ENCODE peak calls at places on chromosomes 11 and 22, in four cellular contexts. One of them, this sample, is unnamed.

GRCh38 chr11:133181066-133181465 is 351.2 kb downstream of the OPCML start:
- DNase-seq in A549: no peak
- DNase-seq in K562: no peak
- DNase-seq in HepG2: no peak
- DNase-seq in this sample: no peak

GRCh38 chr11:76314741-76315090 is 66.2 kb downstream of the THAP12 start:
- DNase-seq in HepG2: no peak
- DNase-seq in A549: no peak
- DNase-seq in K562: no peak
- DNase-seq in this sample: no peak

GRCh38 chr11:100930185-100930778 is 199.3 kb downstream of the PGR start:
- DNase-seq in HepG2: peak; percentile 46
- DNase-seq in K562: peak; percentile 33
- DNase-seq in A549: peak; percentile 25
- DNase-seq in this sample: no peak

GRCh38 chr11:88338223-88338661 is 706 bp upstream of the CTSC start:
- DNase-seq in K562: peak; percentile 54
- DNase-seq in HepG2: peak; percentile 77
- DNase-seq in A549: peak; percentile 43
- DNase-seq in this sample: no peak

GRCh38 chr11:6321356-6321755 is 1.1 kb upstream of the CAVIN3 start:
- DNase-seq in K562: no peak
- DNase-seq in A549: no peak
- DNase-seq in HepG2: no peak
- DNase-seq in this sample: no peak

GRCh38 chr11:8574798-8575197 is 19.2 kb downstream of the STK33 start:
- DNase-seq in K562: no peak
- DNase-seq in A549: no peak
- DNase-seq in HepG2: no peak
- DNase-seq in this sample: no peak

GRCh38 chr11:14445542-14446530 is 53.8 kb downstream of the COPB1 start:
- DNase-seq in K562: no peak
- DNase-seq in HepG2: no peak
- DNase-seq in A549: no peak
- DNase-seq in this sample: no peak

GRCh38 chr22:17786435-17787158 is 12.3 kb upstream of the BID start:
- DNase-seq in A549: no peak
- DNase-seq in HepG2: peak; percentile 91
- DNase-seq in K562: peak; percentile 88
- DNase-seq in this sample: peak; percentile 47

GRCh38 chr22:40204331-40205116 is 26.8 kb downstream of the TNRC6B start:
- DNase-seq in A549: no peak
- DNase-seq in K562: no peak
- DNase-seq in HepG2: peak; percentile 59
- DNase-seq in this sample: no peak

GRCh38 chr22:18997925-18998315 is 61.8 kb upstream of the PRODH start:
- DNase-seq in A549: no peak
- DNase-seq in HepG2: no peak
- DNase-seq in K562: no peak
- DNase-seq in this sample: no peak

GRCh38 chr11:103773059-103773458 is 263.4 kb upstream of the DDI1 start:
- DNase-seq in K562: no peak
- DNase-seq in A549: no peak
- DNase-seq in HepG2: no peak
- DNase-seq in this sample: no peak

GRCh38 chr22:30984317-30984716 is 15.3 kb downstream of the TUG1 start:
- DNase-seq in A549: no peak
- DNase-seq in HepG2: peak; percentile 71
- DNase-seq in K562: no peak
- DNase-seq in this sample: no peak

GRCh38 chr22:22103078-22103593 is 120.5 kb upstream of the TOP3B start:
- DNase-seq in K562: peak; percentile 91
- DNase-seq in HepG2: no peak
- DNase-seq in A549: peak; percentile 11
- DNase-seq in this sample: peak; percentile 69

GRCh38 chr22:39237276-39238123 is 7.3 kb downstream of the PDGFB start:
- DNase-seq in K562: no peak
- DNase-seq in A549: no peak
- DNase-seq in HepG2: no peak
- DNase-seq in this sample: no peak

GRCh38 chr11:69321877-69322350 is 28.0 kb downstream of the MYEOV start:
- DNase-seq in HepG2: no peak
- DNase-seq in A549: no peak
- DNase-seq in K562: no peak
- DNase-seq in this sample: no peak

GRCh38 chr11:13183094-13183825 is 94.3 kb upstream of the BMAL1 start:
- DNase-seq in HepG2: peak; percentile 28
- DNase-seq in K562: peak; percentile 17
- DNase-seq in A549: peak; percentile 48
- DNase-seq in this sample: no peak

GRCh38 chr11:125175896-125176575 is 11.5 kb downstream of the PKNOX2 start:
- DNase-seq in HepG2: no peak
- DNase-seq in K562: no peak
- DNase-seq in A549: no peak
- DNase-seq in this sample: no peak

GRCh38 chr11:26330255-26330654 is 1.7 kb upstream of the ANO3 start:
- DNase-seq in A549: no peak
- DNase-seq in HepG2: no peak
- DNase-seq in K562: no peak
- DNase-seq in this sample: no peak

GRCh38 chr22:29022101-29022817 is 39.4 kb downstream of the C22orf31 start:
- DNase-seq in HepG2: peak; percentile 71
- DNase-seq in K562: no peak
- DNase-seq in A549: no peak
- DNase-seq in this sample: no peak

GRCh38 chr11:3006505-3007260 is 14.6 kb upstream of the NAP1L4 start:
- DNase-seq in K562: no peak
- DNase-seq in A549: no peak
- DNase-seq in HepG2: no peak
- DNase-seq in this sample: no peak

GRCh38 chr11:7098235-7098832 is 9.5 kb downstream of the RBMXL2 start:
- DNase-seq in K562: peak; percentile 46
- DNase-seq in A549: peak; percentile 35
- DNase-seq in HepG2: peak; percentile 49
- DNase-seq in this sample: no peak

GRCh38 chr11:67416416-67417335 is 1.2 kb downstream of the CARNS1 start:
- DNase-seq in K562: no peak
- DNase-seq in A549: no peak
- DNase-seq in HepG2: peak; percentile 64
- DNase-seq in this sample: no peak

GRCh38 chr11:77677138-77677537 is 39.5 kb upstream of the CLNS1A start:
- DNase-seq in HepG2: no peak
- DNase-seq in K562: no peak
- DNase-seq in A549: no peak
- DNase-seq in this sample: no peak

GRCh38 chr11:364991-365390 is 4.3 kb upstream of the B4GALNT4 start:
- DNase-seq in A549: no peak
- DNase-seq in HepG2: no peak
- DNase-seq in K562: no peak
- DNase-seq in this sample: no peak

GRCh38 chr22:43289976-43290663 is 53.1 kb downstream of the SCUBE1 start:
- DNase-seq in A549: no peak
- DNase-seq in K562: no peak
- DNase-seq in HepG2: no peak
- DNase-seq in this sample: no peak

GRCh38 chr11:117928818-117929567 is at the start of gene TMPRSS13:
- DNase-seq in K562: no peak
- DNase-seq in A549: no peak
- DNase-seq in HepG2: no peak
- DNase-seq in this sample: peak; percentile 38

GRCh38 chr11:27497284-27497866 is 9.2 kb downstream of the LIN7C start:
- DNase-seq in HepG2: peak; percentile 18
- DNase-seq in K562: peak; percentile 20
- DNase-seq in A549: no peak
- DNase-seq in this sample: no peak

GRCh38 chr11:86459682-86460460 is 85.2 kb downstream of the CCDC81 start:
- DNase-seq in K562: no peak
- DNase-seq in HepG2: peak; percentile 49
- DNase-seq in A549: peak; percentile 71
- DNase-seq in this sample: no peak

GRCh38 chr11:3840289-3840869 is 380 bp downstream of the RHOG start:
- DNase-seq in A549: no peak
- DNase-seq in K562: no peak
- DNase-seq in HepG2: no peak
- DNase-seq in this sample: no peak

GRCh38 chr22:48860557-48860956 is 967.1 kb downstream of the BRD1 start:
- DNase-seq in HepG2: no peak
- DNase-seq in K562: no peak
- DNase-seq in A549: no peak
- DNase-seq in this sample: no peak

GRCh38 chr11:62806611-62807121 is 1.4 kb upstream of the NXF1 start:
- DNase-seq in A549: no peak
- DNase-seq in HepG2: no peak
- DNase-seq in K562: no peak
- DNase-seq in this sample: no peak

GRCh38 chr11:109808569-109808968 is 284.6 kb upstream of the ZC3H12C start:
- DNase-seq in A549: no peak
- DNase-seq in HepG2: no peak
- DNase-seq in K562: no peak
- DNase-seq in this sample: no peak

GRCh38 chr11:29333993-29334780 is 682.6 kb downstream of the KCNA4 start:
- DNase-seq in HepG2: peak; percentile 32
- DNase-seq in A549: peak; percentile 61
- DNase-seq in K562: no peak
- DNase-seq in this sample: no peak

GRCh38 chr11:9089061-9089460 is 2.3 kb downstream of the SCUBE2 start:
- DNase-seq in K562: no peak
- DNase-seq in HepG2: no peak
- DNase-seq in A549: no peak
- DNase-seq in this sample: no peak

GRCh38 chr11:44989831-44990566 is 39.3 kb upstream of the TP53I11 start:
- DNase-seq in K562: no peak
- DNase-seq in HepG2: no peak
- DNase-seq in A549: no peak
- DNase-seq in this sample: no peak
- TF ChIP-seq NR3C1 in K562: no peak
- TF ChIP-seq NR3C1 in HepG2: no peak
- TF ChIP-seq NR3C1 in A549: no peak
- TF ChIP-seq NR3C1 in this sample: no peak

DNA sequence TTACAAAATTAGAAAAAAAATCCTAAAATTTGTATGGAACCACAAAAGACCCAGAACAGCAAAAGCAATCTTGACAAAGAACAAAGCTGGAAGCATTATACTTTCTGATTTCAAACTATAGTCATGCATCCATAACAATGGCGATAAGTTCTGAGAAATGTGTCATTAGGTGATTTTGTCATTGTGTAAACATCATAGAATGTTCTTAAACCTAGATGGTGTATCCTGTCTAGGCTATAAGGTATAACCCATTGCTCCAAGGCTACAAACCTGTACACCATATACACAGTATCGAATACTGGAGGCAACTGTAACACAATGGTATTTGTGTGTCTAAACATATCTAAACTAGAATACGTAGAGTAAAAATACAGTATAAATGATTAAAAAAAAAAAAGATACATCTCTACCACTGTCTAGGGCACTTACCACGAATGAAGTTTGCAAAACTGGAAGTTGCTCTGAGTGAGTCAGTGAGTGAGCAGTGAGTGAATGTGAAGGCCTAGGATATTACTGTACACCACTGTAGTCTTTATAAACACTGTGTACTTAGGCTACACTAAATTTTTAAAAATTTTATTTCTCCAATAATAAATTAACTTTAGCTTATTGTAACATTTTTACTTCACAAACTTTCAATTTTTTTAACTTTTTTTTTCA is 18.1 kb upstream of the SC5D start:
- DNase-seq in A549: no peak
- DNase-seq in HepG2: no peak
- DNase-seq in K562: no peak
- DNase-seq in this sample: no peak
- TF ChIP-seq NR3C1 in A549: no peak
- TF ChIP-seq NR3C1 in HepG2: no peak
- TF ChIP-seq NR3C1 in K562: no peak
- TF ChIP-seq NR3C1 in this sample: no peak

DNA sequence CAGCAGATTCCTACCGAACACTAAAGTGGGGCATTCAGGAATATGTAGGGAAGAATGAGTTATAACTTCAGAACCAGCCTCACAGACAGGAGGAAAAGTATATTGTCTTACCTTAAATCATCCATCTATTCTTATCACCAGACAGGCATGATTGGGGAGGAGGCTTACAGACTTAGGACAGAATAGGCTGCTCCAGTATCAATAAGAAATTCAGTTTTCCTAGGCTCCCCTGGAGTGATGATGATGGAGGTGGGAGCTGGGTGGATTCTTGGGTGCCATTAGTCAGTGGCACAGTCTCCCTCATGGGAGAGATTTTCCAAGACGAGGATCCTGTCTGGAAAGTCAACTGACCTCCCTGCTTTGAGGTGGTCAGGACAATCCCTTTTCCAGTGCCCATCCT is 225.0 kb downstream of the AASDHPPT start:
- DNase-seq in K562: no peak
- DNase-seq in A549: no peak
- DNase-seq in HepG2: no peak
- DNase-seq in this sample: no peak
- TF ChIP-seq NR3C1 in K562: no peak
- TF ChIP-seq NR3C1 in A549: no peak
- TF ChIP-seq NR3C1 in HepG2: no peak
- TF ChIP-seq NR3C1 in this sample: no peak

GRCh38 chr22:27011717-27012116 is 354.3 kb downstream of the MIAT start:
- DNase-seq in HepG2: no peak
- DNase-seq in A549: no peak
- DNase-seq in K562: no peak
- DNase-seq in this sample: no peak
- TF ChIP-seq NR3C1 in HepG2: no peak
- TF ChIP-seq NR3C1 in A549: no peak
- TF ChIP-seq NR3C1 in K562: no peak
- TF ChIP-seq NR3C1 in this sample: no peak

GRCh38 chr11:115197433-115197832 is 306.8 kb downstream of the CADM1 start:
- DNase-seq in HepG2: no peak
- DNase-seq in A549: no peak
- DNase-seq in K562: no peak
- DNase-seq in this sample: no peak
- TF ChIP-seq NR3C1 in HepG2: no peak
- TF ChIP-seq NR3C1 in A549: no peak
- TF ChIP-seq NR3C1 in K562: no peak
- TF ChIP-seq NR3C1 in this sample: no peak

DNA sequence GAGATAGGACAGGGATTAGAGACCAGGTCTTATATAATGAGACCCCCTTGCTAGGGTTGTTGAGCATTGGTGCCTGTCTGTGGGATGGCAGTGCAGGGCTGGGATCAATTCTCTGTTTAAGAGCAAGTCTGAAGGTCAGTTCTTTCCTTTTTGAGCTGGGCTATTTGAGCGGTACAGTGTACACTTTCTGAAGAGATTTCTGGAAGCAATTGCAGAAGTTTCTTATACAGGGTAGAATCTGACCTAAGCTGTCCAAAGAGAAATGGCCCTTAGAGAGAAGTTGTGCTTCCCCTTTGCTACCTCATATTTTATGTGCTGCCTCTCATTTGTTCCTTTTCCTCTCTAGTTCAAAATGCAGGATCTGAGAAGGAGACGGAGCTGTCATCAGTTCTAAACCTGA is 35.8 kb downstream of the CSTPP1 start:
- DNase-seq in A549: no peak
- DNase-seq in K562: no peak
- DNase-seq in HepG2: no peak
- DNase-seq in this sample: no peak
- TF ChIP-seq NR3C1 in A549: no peak
- TF ChIP-seq NR3C1 in K562: no peak
- TF ChIP-seq NR3C1 in HepG2: no peak
- TF ChIP-seq NR3C1 in this sample: no peak

GRCh38 chr22:50705219-50705691 is 32.6 kb downstream of the SHANK3 start:
- DNase-seq in K562: peak; percentile 50
- DNase-seq in A549: no peak
- DNase-seq in HepG2: no peak
- DNase-seq in this sample: peak; percentile 89
- TF ChIP-seq NR3C1 in K562: no peak
- TF ChIP-seq NR3C1 in A549: no peak
- TF ChIP-seq NR3C1 in HepG2: no peak
- TF ChIP-seq NR3C1 in this sample: no peak